ENCODE peak calls at places on chromosomes 13 and 19, in eight cellular contexts. K is heart left ventricle; M is stimulated activated CD4-positive, alpha-beta T cell treated with anti-CD3 and anti-CD28 coated beads, TNF-alpha, amount 100 ng/mL, for 1 hour; A is NCI-H69; R is activated CD4-positive, CD25-positive, alpha-beta regulatory T cell treated with anti-CD3 and anti-CD28 coated beads, Interleukin-2, amount 50 U/mL, for 16 hours; C is psoas muscle; B is RPMI8226; L is amniotic stem cell. P is an unnamed sample.

GRCh38 chr19:30407310-30407709 is 35.1 kb downstream of the ZNF536 start:
- DNase-seq in K (no peak), M (no peak), A (no peak), R (no peak), C (no peak), B (no peak), L (no peak), P (no peak)

GRCh38 chr19:4115050-4115817 is 8.7 kb downstream of the MAP2K2 start:
- DNase-seq in K (no peak), M (peak), A (no peak), R (peak), C (no peak), B (no peak), L (no peak), P (no peak)

GRCh38 chr13:61410669-61411297 is 4.9 kb downstream of the PCDH20 start:
- DNase-seq in K (no peak), M (no peak), A (peak), R (no peak), C (no peak), B (no peak), L (no peak), P (no peak)

GRCh38 chr13:30933334-30933681 is 852 bp downstream of the TEX26 start:
- DNase-seq in K (no peak), M (no peak), A (no peak), R (no peak), C (no peak), B (no peak), L (no peak), P (no peak)

GRCh38 chr13:40583738-40584137 is 82.7 kb downstream of the FOXO1 start:
- DNase-seq in K (no peak), M (no peak), A (no peak), R (no peak), C (no peak), B (no peak), L (no peak), P (no peak)

GRCh38 chr19:39180749-39181148 is 16.0 kb upstream of the NCCRP1 start:
- DNase-seq in K (no peak), M (no peak), A (no peak), R (no peak), C (no peak), B (no peak), L (no peak), P (no peak)

GRCh38 chr19:45913874-45914830 is at the start of gene NANOS2:
- DNase-seq in K (no peak), M (no peak), A (peak), R (no peak), C (peak), B (peak), L (no peak), P (no peak)

GRCh38 chr19:44003461-44004134 is 841 bp downstream of the ZNF230 start:
- DNase-seq in K (no peak), M (no peak), A (peak), R (no peak), C (peak), B (peak), L (no peak), P (no peak)

GRCh38 chr13:20847298-20847697 is 55.2 kb downstream of the XPO4 start:
- DNase-seq in K (no peak), M (no peak), A (peak), R (no peak), C (no peak), B (no peak), L (no peak), P (no peak)

GRCh38 chr19:9570255-9570654 is 14.0 kb downstream of the ZNF121 start:
- DNase-seq in K (no peak), M (no peak), A (no peak), R (no peak), C (no peak), B (no peak), L (no peak), P (no peak)

GRCh38 chr19:46970815-46971214 is 48.8 kb upstream of the NPAS1 start:
- DNase-seq in K (peak), M (no peak), A (no peak), R (no peak), C (peak), B (no peak), L (peak), P (no peak)